ENCODE peak calls at places on chromosomes 16 and 17, in four cellular contexts. S is adrenal gland; M is mesenchymal stem cell; O is central memory CD4-positive, alpha-beta T cell. V is an unnamed sample.
A peak's percentile ranks its signal among the peaks of the same experiment; 100 is the strongest.

GRCh38 chr17:73508057-73508930 is 136.0 kb downstream of the SDK2 start:
- DNase-seq in S (no peak), O (no peak), M (no peak), V (no peak)

GRCh38 chr17:34447406-34447805 is 84.4 kb upstream of the CCL1 start:
- DNase-seq in M (no peak), S (no peak), O (no peak), V (no peak)

GRCh38 chr16:56262148-56262878 is 71.0 kb downstream of the GNAO1 start:
- DNase-seq in S (no peak), M (no peak), O (peak; percentile 79), V (no peak)

GRCh38 chr16:53913082-53913870 is 209.3 kb downstream of the FTO start:
- DNase-seq in O (no peak), S (peak; percentile 94), M (peak; percentile 84), V (no peak)

GRCh38 chr17:40612510-40613244 is 34.9 kb downstream of the SMARCE1 start:
- DNase-seq in M (no peak), S (no peak), O (peak; percentile 92), V (no peak)

GRCh38 chr17:1229354-1229890 is 40.8 kb upstream of the BHLHA9 start:
- DNase-seq in M (peak; percentile 22), O (peak; percentile 26), S (peak; percentile 57), V (peak; percentile 73)

GRCh38 chr16:64450170-64450569 is 671.7 kb downstream of the CDH11 start:
- DNase-seq in S (no peak), O (no peak), M (no peak), V (no peak)

GRCh38 chr17:67672592-67672991 is 45.1 kb upstream of the NOL11 start:
- DNase-seq in O (no peak), S (no peak), M (no peak), V (no peak)

GRCh38 chr16:85187002-85187401 is 74.7 kb upstream of the CIBAR2 start:
- DNase-seq in S (peak; percentile 87), O (no peak), M (peak; percentile 78), V (peak; percentile 60)

GRCh38 chr16:29697391-29697790 is 18.4 kb downstream of the QPRT start:
- DNase-seq in M (no peak), O (no peak), S (no peak), V (no peak)

GRCh38 chr17:9032151-9032550 is 10.8 kb downstream of the NTN1 start:
- DNase-seq in O (no peak), M (no peak), S (no peak), V (no peak)

GRCh38 chr16:67101683-67102082 is 8.1 kb upstream of the PHAF1 start:
- DNase-seq in S (no peak), M (peak; percentile 44), O (no peak), V (no peak)

GRCh38 chr17:45146616-45147101 is 1.6 kb upstream of the HEXIM1 start:
- DNase-seq in M (peak; percentile 76), O (no peak), S (peak; percentile 87), V (no peak)

GRCh38 chr17:59400858-59401257 is 69.4 kb downstream of the YPEL2 start:
- DNase-seq in M (no peak), O (no peak), S (no peak), V (no peak)

GRCh38 chr16:66695474-66695934 is 1.0 kb downstream of the CMTM4 start:
- DNase-seq in O (no peak), S (no peak), M (no peak), V (no peak)